ENCODE peak calls at places on chromosome 2, in six cellular contexts. B, K, A, G, X and U are unnamed samples.

GRCh38 chr2:20972110-20972509 is 71.8 kb downstream of the APOB start:
- DNase-seq in G (no peak), A (no peak), K (no peak), X (no peak), B (peak), U (no peak)

GRCh38 chr2:27042985-27043634 is 8.4 kb upstream of the AGBL5 start:
- DNase-seq in A (no peak), G (no peak), X (no peak), K (no peak), B (no peak), U (peak)

GRCh38 chr2:184938221-184938985 is 340.1 kb downstream of the ZNF804A start:
- DNase-seq in A (no peak), K (no peak), G (peak), X (no peak), B (no peak), U (no peak)

GRCh38 chr2:240873098-240873788 is 4.6 kb downstream of the AGXT start:
- DNase-seq in B (no peak), K (no peak), A (no peak), G (no peak), X (no peak), U (no peak)

GRCh38 chr2:147197754-147198153 is 647.1 kb upstream of the ACVR2A start:
- DNase-seq in K (no peak), A (no peak), B (no peak), X (no peak), G (no peak), U (no peak)

GRCh38 chr2:215577356-215577755 is 141.5 kb upstream of the FN1 start:
- DNase-seq in X (no peak), G (peak), K (peak), A (peak), B (no peak), U (peak)

GRCh38 chr2:191051825-191052778 is 38.1 kb upstream of the STAT1 start:
- DNase-seq in X (peak), B (no peak), A (peak), G (peak), K (peak), U (peak)

GRCh38 chr2:157264099-157264498 is 6.6 kb downstream of the GALNT5 start:
- DNase-seq in B (no peak), K (no peak), A (no peak), G (peak), X (peak), U (no peak)

GRCh38 chr2:70085711-70086277 is 1.5 kb upstream of the PCBP1 start:
- DNase-seq in B (no peak), K (no peak), G (peak), X (no peak), A (no peak), U (no peak)

GRCh38 chr2:1802046-1802445 is 57.7 kb upstream of the PXDN start:
- DNase-seq in X (no peak), B (no peak), A (no peak), K (no peak), G (no peak), U (no peak)

GRCh38 chr2:20577495-20578235 is 73.2 kb downstream of the HS1BP3 start:
- DNase-seq in B (peak), K (peak), G (no peak), A (peak), X (no peak), U (peak)

GRCh38 chr2:190882327-190882766 is 1.7 kb downstream of the GLS start:
- DNase-seq in K (no peak), A (no peak), G (no peak), B (no peak), X (no peak), U (no peak)

GRCh38 chr2:12116228-12116750 is 369.9 kb downstream of the LPIN1 start:
- DNase-seq in G (no peak), K (no peak), B (no peak), A (no peak), X (no peak), U (no peak)

GRCh38 chr2:5123597-5124196 is 568.5 kb upstream of the SOX11 start:
- DNase-seq in X (no peak), B (no peak), A (no peak), G (no peak), K (no peak), U (no peak)

GRCh38 chr2:197145471-197146056 is 165.0 kb downstream of the ANKRD44 start:
- DNase-seq in X (no peak), K (no peak), G (no peak), B (no peak), A (peak), U (no peak)

GRCh38 chr2:125296742-125297141 is 1271.7 kb downstream of the CNTNAP5 start:
- DNase-seq in X (no peak), G (no peak), K (no peak), A (no peak), B (no peak), U (no peak)

GRCh38 chr2:16617282-16618266 is 48.1 kb downstream of the CYRIA start:
- DNase-seq in X (peak), A (no peak), G (peak), K (no peak), B (peak), U (no peak)

GRCh38 chr2:226048625-226049024 is 649.1 kb downstream of the NYAP2 start:
- DNase-seq in X (peak), A (peak), G (peak), B (no peak), K (peak), U (peak)

GRCh38 chr2:192162392-192163042 is 32.2 kb downstream of the TMEFF2 start:
- DNase-seq in B (peak), X (peak), A (peak), G (peak), K (peak), U (peak)

GRCh38 chr2:179671314-179671713 is 190.1 kb downstream of the ZNF385B start:
- DNase-seq in X (no peak), K (no peak), G (no peak), A (peak), B (no peak), U (no peak)

GRCh38 chr2:235135990-235136561 is 184.3 kb downstream of the SH3BP4 start:
- DNase-seq in G (peak), X (peak), B (peak), A (peak), K (peak), U (peak)

GRCh38 chr2:164735309-164735919 is 106.2 kb downstream of the COBLL1 start:
- DNase-seq in K (peak), X (no peak), A (peak), G (peak), B (peak), U (no peak)

GRCh38 chr2:148391324-148391723 is 253.2 kb upstream of the EPC2 start:
- DNase-seq in K (peak), X (peak), A (peak), G (peak), B (no peak), U (peak)

GRCh38 chr2:135733045-135733444 is 8.6 kb upstream of the UBXN4 start:
- DNase-seq in G (no peak), A (no peak), X (no peak), K (no peak), B (no peak), U (no peak)

GRCh38 chr2:54483426-54483825 is 27.3 kb downstream of the SPTBN1 start:
- DNase-seq in A (peak), B (no peak), K (peak), X (no peak), G (peak), U (peak)

GRCh38 chr2:72889991-72890390 is 2.8 kb downstream of the SPR start:
- DNase-seq in A (no peak), B (no peak), G (no peak), X (no peak), K (no peak), U (no peak)

GRCh38 chr2:171365232-171365631 is 68.6 kb downstream of the METTL8 start:
- DNase-seq in K (peak), B (no peak), X (no peak), A (peak), G (no peak), U (no peak)

GRCh38 chr2:71536311-71536710 is 83.0 kb downstream of the DYSF start:
- DNase-seq in B (no peak), K (peak), X (no peak), A (no peak), G (no peak), U (peak)

GRCh38 chr2:196239622-196240587 is 68.5 kb upstream of the STK17B start:
- DNase-seq in K (peak), G (peak), A (peak), B (peak), X (peak), U (peak)

GRCh38 chr2:241461693-241462677 is 46.4 kb downstream of the STK25 start:
- DNase-seq in K (no peak), A (no peak), G (no peak), X (no peak), B (no peak), U (no peak)

GRCh38 chr2:203804766-203805484 is 62.6 kb upstream of the CTLA4 start:
- DNase-seq in G (peak), K (peak), A (no peak), B (no peak), X (peak), U (no peak)

GRCh38 chr2:54773838-54774237 is 50.4 kb downstream of the EML6 start:
- DNase-seq in K (no peak), G (no peak), X (peak), B (no peak), A (peak), U (no peak)

GRCh38 chr2:159637237-159637636 is 20.9 kb upstream of the BAZ2B start:
- DNase-seq in G (no peak), K (no peak), A (no peak), B (no peak), X (no peak), U (no peak)
- TF ChIP-seq CTCF in G (no peak), K (no peak), A (no peak), B (no peak), X (no peak), U (no peak)

GRCh38 chr2:99821572-99822369 is 320.6 kb downstream of the AFF3 start:
- DNase-seq in G (peak), B (no peak), X (peak), A (peak), K (peak), U (peak)
- H3K4me3 ChIP-seq in G (no peak), B (no peak), X (no peak), A (no peak), K (no peak), U (no peak)

DNA sequence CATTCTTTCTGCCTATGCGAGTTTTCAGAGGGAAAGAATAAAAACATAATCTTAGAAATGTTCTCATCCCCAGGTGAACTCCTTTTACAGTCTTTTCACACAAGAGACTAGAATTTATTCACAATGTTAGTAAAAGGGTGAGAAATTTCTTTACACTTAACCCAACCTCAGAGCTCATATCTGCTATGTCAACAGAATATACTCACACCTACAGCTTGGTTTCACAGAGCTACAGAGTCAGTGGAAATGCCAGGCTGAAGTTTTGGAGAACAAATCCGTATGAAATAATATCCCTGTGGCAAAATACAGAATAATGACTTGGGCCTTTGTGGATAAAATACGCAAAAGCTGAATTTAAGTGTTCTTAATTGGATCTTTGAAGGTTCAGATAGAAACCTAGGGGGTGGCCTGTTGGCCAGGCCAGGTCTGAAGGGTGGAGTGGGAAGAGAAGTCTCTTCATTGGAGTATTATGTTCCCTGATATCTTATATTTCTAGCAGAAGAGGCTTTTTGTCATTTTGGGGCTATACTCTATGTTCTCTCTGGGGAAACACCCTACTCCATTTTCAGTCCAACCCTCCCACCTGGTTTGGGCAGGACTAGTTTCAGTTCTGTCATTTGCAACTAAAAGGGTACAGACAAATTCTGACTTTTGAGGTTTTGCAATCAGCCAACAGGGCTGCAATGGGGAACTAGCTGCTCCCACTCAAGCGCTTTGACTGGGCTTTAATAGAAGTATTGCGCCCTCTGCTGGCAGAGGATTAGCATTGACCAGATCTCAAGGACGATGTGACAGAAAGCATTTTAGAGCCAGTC is 25.7 kb downstream of the FBXO48 start:
- DNase-seq in B (peak), G (peak), K (peak), X (peak), A (peak), U (peak)
- TF ChIP-seq CTCF in B (peak), G (peak), K (peak), X (peak), A (peak), U (peak)

GRCh38 chr2:168246072-168246482 is 1.3 kb downstream of the STK39 start:
- DNase-seq in B (no peak), A (no peak), K (peak), X (no peak), G (no peak), U (no peak)

GRCh38 chr2:168246483-168247340 is 683 bp downstream of the STK39 start:
- DNase-seq in K (peak), X (peak), B (peak), A (peak), G (peak), U (peak)

GRCh38 chr2:168243061-168243460 is 4.3 kb downstream of the STK39 start:
- DNase-seq in G (no peak), B (no peak), A (peak), K (no peak), X (no peak), U (no peak)

GRCh38 chr2:168244318-168244717 is 3.1 kb downstream of the STK39 start:
- DNase-seq in K (peak), A (peak), G (no peak), X (no peak), B (no peak), U (peak)

GRCh38 chr2:168245074-168245825 is 2.1 kb downstream of the STK39 start:
- DNase-seq in A (peak), G (no peak), K (no peak), X (peak), B (no peak), U (no peak)
- H3K4me3 ChIP-seq in A (peak), G (peak), K (peak), X (peak), B (no peak), U (peak)

DNA sequence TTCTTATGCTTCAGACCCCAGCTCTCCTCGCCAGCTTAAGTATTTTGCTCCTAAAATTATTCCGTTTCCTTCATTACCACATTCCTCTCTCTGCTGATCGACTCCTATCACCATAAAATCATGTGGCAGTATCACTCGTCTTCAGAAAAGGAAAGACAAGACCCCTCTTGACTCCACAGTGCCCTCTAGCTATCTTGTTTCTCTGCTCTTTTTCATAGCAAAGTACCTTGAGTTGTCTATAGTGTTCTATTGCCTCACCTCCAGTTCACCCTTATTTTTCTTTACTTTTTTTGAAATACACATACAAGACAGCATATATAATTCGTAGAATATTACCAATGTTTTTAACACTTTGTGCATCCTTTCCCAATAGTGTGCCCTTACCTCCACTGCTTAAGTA is 273.2 kb upstream of the SIX3 start:
- DNase-seq in X (no peak), K (no peak), A (peak), G (no peak), B (no peak), U (no peak)
- TF ChIP-seq CTCF in X (peak), K (peak), A (peak), G (peak), B (no peak), U (no peak)

GRCh38 chr2:201261471-201261870 is 1.1 kb downstream of the CASP8 start:
- DNase-seq in X (no peak), B (no peak), G (no peak), A (no peak), K (no peak), U (no peak)
- H3K4me3 ChIP-seq in X (no peak), B (peak), G (no peak), A (no peak), K (no peak), U (no peak)

DNA sequence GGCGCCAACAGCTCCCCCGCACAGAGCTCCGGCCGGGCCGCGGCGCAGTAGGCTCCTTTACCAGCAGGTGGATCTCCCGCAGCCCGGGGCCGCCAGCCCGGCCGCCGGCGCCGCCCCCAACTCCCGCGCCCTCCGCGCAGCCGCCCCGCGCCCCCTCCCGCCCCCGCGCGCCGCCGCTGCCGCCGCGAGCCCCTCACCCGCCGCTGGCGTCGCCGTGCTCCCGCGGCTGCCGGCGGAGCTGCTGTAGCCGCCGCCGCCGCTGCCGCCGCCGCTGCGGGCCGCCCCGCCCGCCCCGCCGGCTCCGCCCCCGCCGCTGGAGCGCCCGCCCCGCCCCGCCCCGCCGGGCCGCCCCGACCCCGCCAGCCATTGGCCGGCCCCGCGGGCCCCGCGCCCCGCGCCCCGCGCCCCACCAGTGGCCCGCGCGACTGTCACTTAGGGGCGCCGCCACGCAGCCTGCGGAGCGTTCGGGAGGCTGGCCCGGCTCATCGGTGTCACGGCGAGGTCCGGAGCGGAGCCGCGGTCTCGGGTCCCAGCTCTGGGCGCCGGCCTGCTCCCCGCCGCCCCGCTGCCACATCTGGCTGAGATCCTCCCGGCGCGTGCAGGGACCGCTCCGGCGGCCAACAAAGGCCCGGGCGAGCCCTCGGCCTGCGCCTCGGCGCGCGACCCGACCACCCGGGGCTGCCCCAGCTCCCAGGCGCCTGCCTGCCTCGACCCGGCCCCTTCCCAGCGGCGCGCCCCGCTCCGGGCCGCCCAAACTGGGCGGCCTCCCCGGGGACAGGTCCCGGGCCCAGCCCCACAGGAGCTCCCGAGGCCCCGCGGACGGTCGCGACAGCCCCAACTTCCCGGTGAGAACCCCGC is at the start of gene MGAT4A:
- DNase-seq in X (peak), K (peak), G (no peak), A (peak), B (peak), U (peak)
- TF ChIP-seq CTCF in X (no peak), K (peak), G (peak), A (no peak), B (no peak), U (no peak)

GRCh38 chr2:160494243-160494642 is 636 bp upstream of the RBMS1 start:
- DNase-seq in X (peak), A (peak), K (peak), B (no peak), G (peak), U (no peak)
- H3K4me3 ChIP-seq in X (peak), A (peak), K (peak), B (peak), G (peak), U (peak)

GRCh38 chr2:3408781-3409180 is 29.3 kb downstream of the TRAPPC12 start:
- DNase-seq in X (no peak), G (no peak), A (no peak), B (no peak), K (no peak), U (no peak)

GRCh38 chr2:3409627-3410170 is 30.2 kb downstream of the TRAPPC12 start:
- DNase-seq in G (no peak), X (no peak), A (no peak), K (no peak), B (no peak), U (no peak)

GRCh38 chr2:3411103-3411502 is 31.6 kb downstream of the TRAPPC12 start:
- DNase-seq in X (no peak), B (no peak), G (no peak), K (no peak), A (no peak), U (no peak)

GRCh38 chr2:3414133-3414856 is 34.8 kb downstream of the TRAPPC12 start:
- DNase-seq in G (no peak), K (no peak), X (no peak), B (no peak), A (no peak), U (no peak)

GRCh38 chr2:3413642-3414041 is 34.1 kb downstream of the TRAPPC12 start:
- DNase-seq in A (no peak), K (no peak), B (no peak), G (no peak), X (no peak), U (no peak)
- TF ChIP-seq CTCF in A (no peak), K (no peak), B (no peak), G (no peak), X (no peak), U (no peak)

GRCh38 chr2:10354399-10354798 is 51.7 kb downstream of the HPCAL1 start:
- DNase-seq in B (no peak), X (no peak), K (no peak), A (no peak), G (no peak), U (no peak)
- H3K4me3 ChIP-seq in B (no peak), X (no peak), K (no peak), A (no peak), G (no peak), U (no peak)